ENCODE peak calls at places on chromosomes 4 and X, in ten cellular contexts. Y is tibial artery, J is mammary epithelial cell, X is adrenal gland, B is SJSA1, I is mesendoderm, K is small intestine, U is H9, D is uterus, S is upper lobe of right lung. F is an unnamed sample. For H3K4me1, the result is how much of the 10 kb centered on the place peaks cover.

GRCh38 chrX:4935387-4935786 is 1221.9 kb upstream of the PRKX start:
- DNase-seq in Y (no peak), J (no peak), X (no peak), B (no peak), I (no peak), K (no peak), U (no peak), D (no peak), S (no peak), F (no peak)

GRCh38 chr4:139672732-139673131 is 7.1 kb downstream of the MGST2 start:
- DNase-seq in Y (no peak), J (no peak), X (no peak), B (no peak), I (no peak), K (no peak), U (no peak), D (no peak), S (no peak), F (no peak)

GRCh38 chr4:173505924-173506779 is 23.9 kb downstream of the HAND2 start:
- DNase-seq in Y (peak), J (no peak), X (no peak), B (no peak), I (peak), K (peak), U (peak), D (no peak), S (no peak), F (no peak)

GRCh38 chr4:31983677-31984076 is 1263.5 kb downstream of the PCDH7 start:
- DNase-seq in Y (no peak), J (no peak), X (no peak), B (no peak), I (no peak), K (no peak), U (no peak), D (no peak), S (no peak), F (no peak)

GRCh38 chrX:1378306-1378758 is 13.6 kb downstream of the SLC25A6 start:
- DNase-seq in Y (no peak), J (no peak), X (no peak), B (no peak), I (no peak), K (no peak), U (no peak), D (no peak), S (no peak), F (no peak)

GRCh38 chrX:49186125-49187027 is at the start of gene PRICKLE3:
- DNase-seq in Y (peak), J (peak), X (peak), B (peak), I (peak), K (peak), U (peak), D (peak), S (peak), F (peak)

GRCh38 chr4:157072002-157072401 is 3.9 kb upstream of the GLRB start:
- DNase-seq in Y (no peak), J (peak), X (no peak), B (peak), I (no peak), K (no peak), U (no peak), D (no peak), S (no peak), F (no peak)

GRCh38 chr4:11698846-11699590 is 270.3 kb upstream of the HS3ST1 start:
- DNase-seq in Y (no peak), J (peak), X (no peak), B (no peak), I (peak), K (no peak), U (no peak), D (no peak), S (no peak), F (no peak)

GRCh38 chrX:11585174-11585573 is 80.5 kb downstream of the ARHGAP6 start:
- DNase-seq in Y (no peak), J (no peak), X (no peak), B (no peak), I (no peak), K (no peak), U (no peak), D (no peak), S (no peak), F (no peak)

GRCh38 chr4:16056681-16057400 is 27.0 kb downstream of the PROM1 start:
- DNase-seq in Y (peak), J (no peak), X (no peak), B (no peak), I (no peak), K (no peak), U (no peak), D (no peak), S (no peak), F (no peak)

GRCh38 chr4:3420606-3420955 is 21.2 kb upstream of the HGFAC start:
- DNase-seq in Y (peak), J (no peak), X (no peak), B (no peak), I (peak), K (no peak), U (no peak), D (no peak), S (peak), F (peak)

GRCh38 chrX:106263817-106264216 is 95.7 kb downstream of the PWWP3B start:
- DNase-seq in Y (no peak), J (peak), X (peak), B (no peak), I (no peak), K (no peak), U (no peak), D (no peak), S (no peak), F (no peak)

GRCh38 chrX:53476371-53476770 is 42.2 kb upstream of the HSD17B10 start:
- DNase-seq in Y (no peak), J (peak), X (no peak), B (no peak), I (no peak), K (no peak), U (no peak), D (no peak), S (no peak), F (no peak)

GRCh38 chr4:140242357-140243284 is 88.6 kb upstream of the MAML3 start:
- DNase-seq in Y (no peak), J (no peak), X (no peak), B (no peak), I (no peak), K (no peak), U (no peak), D (no peak), S (no peak), F (no peak)

GRCh38 chrX:38881066-38881465 is 79.8 kb downstream of the MID1IP1 start:
- DNase-seq in Y (no peak), J (no peak), X (no peak), B (no peak), I (no peak), K (no peak), U (no peak), D (no peak), S (no peak), F (no peak)

GRCh38 chr4:55475394-55476243 is 71.1 kb downstream of the CLOCK start:
- DNase-seq in Y (no peak), J (peak), X (no peak), B (peak), I (no peak), K (no peak), U (no peak), D (no peak), S (no peak), F (no peak)

GRCh38 chr4:61336488-61336887 is 136.4 kb downstream of the ADGRL3 start:
- DNase-seq in Y (no peak), J (no peak), X (no peak), B (no peak), I (peak), K (no peak), U (no peak), D (no peak), S (no peak), F (no peak)

DNA sequence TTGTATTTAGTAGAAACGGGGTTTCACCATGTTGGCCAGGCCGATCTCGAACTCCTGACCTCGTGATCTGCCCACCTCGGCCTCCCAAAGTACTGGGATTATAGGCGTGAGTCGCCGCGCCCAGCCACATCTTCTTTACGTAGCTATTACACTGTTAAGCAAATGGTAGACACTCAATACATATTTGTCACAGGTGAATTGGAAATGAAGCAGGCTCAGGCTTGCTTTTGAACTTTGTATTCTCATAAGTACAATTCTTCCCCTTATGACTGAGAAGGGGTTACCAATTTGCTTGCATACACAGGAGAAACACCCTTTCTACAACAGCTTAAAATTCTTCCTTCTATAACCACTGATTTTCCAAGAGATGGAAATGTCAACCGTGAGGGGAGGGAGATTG is 787 bp upstream of the SRPX2 start:
- DNase-seq in Y (no peak), J (peak), X (no peak), B (no peak), I (no peak), K (no peak), U (no peak), D (no peak), S (no peak), F (no peak)
- H3K27ac ChIP-seq in Y (peak), J (peak), X (no peak), B (peak), I (no peak), K (no peak), U (no peak), D (peak), S (peak), F (no peak)

GRCh38 chr4:148006025-148006424 is 274.1 kb downstream of the ARHGAP10 start:
- DNase-seq in Y (no peak), J (no peak), X (no peak), B (no peak), I (no peak), K (no peak), U (no peak), D (no peak), S (no peak), F (no peak)
- H3K4me1 ChIP-seq in Y (under half), J (under half), X (under half), B (under half), I (under half), K (under half), U (under half), D (under half), S (under half), F (under half)

GRCh38 chr4:41157009-41157408 is 57.3 kb downstream of the APBB2 start:
- DNase-seq in Y (no peak), J (no peak), X (no peak), B (no peak), I (no peak), K (no peak), U (no peak), D (no peak), S (no peak), F (no peak)

GRCh38 chr4:41160856-41161255 is 53.5 kb downstream of the APBB2 start:
- DNase-seq in Y (no peak), J (no peak), X (no peak), B (no peak), I (no peak), K (no peak), U (no peak), D (no peak), S (no peak), F (no peak)

GRCh38 chr4:41158274-41158673 is 56.1 kb downstream of the APBB2 start:
- DNase-seq in Y (no peak), J (no peak), X (no peak), B (no peak), I (no peak), K (no peak), U (no peak), D (no peak), S (no peak), F (no peak)

GRCh38 chr4:41160010-41160789 is 54.1 kb downstream of the APBB2 start:
- DNase-seq in Y (no peak), J (peak), X (peak), B (peak), I (peak), K (no peak), U (peak), D (peak), S (no peak), F (no peak)

DNA sequence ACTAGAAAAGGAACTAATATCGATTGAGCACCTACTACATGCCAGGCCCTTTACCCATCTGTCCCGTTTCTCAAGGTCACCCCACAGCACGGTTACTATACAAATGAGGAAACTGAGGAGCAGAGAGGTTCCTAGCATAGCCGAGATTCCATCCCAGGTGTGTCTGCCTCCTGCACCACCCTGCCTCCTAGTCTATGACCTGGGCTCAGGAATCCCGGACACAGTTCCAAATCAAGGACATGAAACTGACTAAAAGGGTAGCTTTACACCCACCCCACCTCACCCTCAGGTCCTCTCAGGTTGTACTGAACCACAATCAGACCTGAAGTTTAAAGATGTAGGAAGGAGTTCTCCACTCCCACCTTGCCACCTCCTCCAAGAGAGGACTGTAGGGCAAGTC is 55.6 kb downstream of the APBB2 start:
- DNase-seq in Y (no peak), J (no peak), X (no peak), B (no peak), I (no peak), K (no peak), U (no peak), D (no peak), S (no peak), F (no peak)
- H3K27ac ChIP-seq in Y (no peak), J (peak), X (no peak), B (no peak), I (no peak), K (no peak), U (no peak), D (peak), S (no peak), F (no peak)

GRCh38 chr4:1206299-1207156 is 34.1 kb upstream of the SPON2 start:
- DNase-seq in Y (peak), J (no peak), X (peak), B (no peak), I (no peak), K (no peak), U (peak), D (peak), S (no peak), F (no peak)

GRCh38 chr4:1205641-1206298 is 33.4 kb upstream of the SPON2 start:
- DNase-seq in Y (peak), J (no peak), X (peak), B (no peak), I (no peak), K (no peak), U (peak), D (peak), S (peak), F (no peak)

GRCh38 chr4:1204828-1205591 is 32.6 kb upstream of the SPON2 start:
- DNase-seq in Y (peak), J (no peak), X (peak), B (no peak), I (no peak), K (peak), U (peak), D (peak), S (peak), F (peak)

GRCh38 chr4:1202526-1203378 is 30.4 kb upstream of the SPON2 start:
- DNase-seq in Y (peak), J (no peak), X (peak), B (no peak), I (no peak), K (no peak), U (no peak), D (peak), S (peak), F (no peak)

GRCh38 chr4:1204286-1204827 is 32.0 kb upstream of the SPON2 start:
- DNase-seq in Y (no peak), J (no peak), X (no peak), B (no peak), I (no peak), K (no peak), U (no peak), D (peak), S (peak), F (no peak)
- H3K4me1 ChIP-seq in Y (under half), J (under half), X (under half), B (under half), I (under half), K (under half), U (under half), D (under half), S (half or more), F (under half)

DNA sequence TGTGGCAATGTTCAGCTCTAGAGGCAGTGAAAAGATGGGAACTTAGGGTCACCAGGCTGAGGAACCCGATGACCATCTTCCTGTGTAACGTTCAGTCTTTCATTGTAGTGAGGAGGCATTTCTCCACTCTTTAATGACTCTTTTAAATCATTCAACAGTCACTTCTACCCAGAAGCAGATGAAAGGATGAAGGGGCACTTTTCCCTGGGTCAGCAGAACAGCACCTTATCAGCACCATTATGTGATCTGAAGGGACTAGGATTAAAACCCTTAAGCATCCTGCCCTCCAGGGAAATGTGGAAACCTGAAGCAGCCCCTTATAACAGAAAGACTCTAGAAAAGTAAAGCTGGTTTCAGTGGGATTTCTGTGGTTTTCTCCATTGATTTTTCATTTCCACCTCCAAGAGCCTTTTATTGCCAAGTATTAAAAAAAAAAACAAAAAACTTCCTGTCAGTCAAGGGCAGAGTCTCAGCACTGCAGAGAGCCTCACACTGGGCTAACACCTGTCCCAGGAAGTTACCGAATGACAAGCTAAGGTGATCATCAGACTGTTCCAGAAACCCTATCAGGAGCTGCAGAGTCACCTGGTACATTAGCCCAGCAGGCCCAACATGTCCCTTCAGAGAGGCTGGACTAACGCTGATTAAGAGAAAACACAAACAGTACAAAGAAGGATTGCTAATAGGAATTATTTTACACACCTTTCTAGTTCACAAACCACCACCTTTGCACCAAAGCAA is 185.9 kb downstream of the SHROOM3 start:
- DNase-seq in Y (no peak), J (no peak), X (no peak), B (no peak), I (no peak), K (peak), U (no peak), D (no peak), S (no peak), F (no peak)
- H3K27ac ChIP-seq in Y (peak), J (no peak), X (no peak), B (no peak), I (no peak), K (peak), U (no peak), D (no peak), S (peak), F (no peak)

GRCh38 chr4:7759635-7760034 is 180.0 kb downstream of the AFAP1 start:
- DNase-seq in Y (no peak), J (no peak), X (no peak), B (no peak), I (no peak), K (no peak), U (no peak), D (no peak), S (no peak), F (no peak)
- H3K4me1 ChIP-seq in Y (under half), J (under half), X (under half), B (under half), I (under half), K (under half), U (under half), D (under half), S (under half), F (under half)

F was measured in suprapubic skin.